ENCODE peak calls at places on chromosomes 5 and 9, in six cellular contexts. N is heart left ventricle, V is ACHN, U is posterior cingulate gyrus, J is SK-N-SH, I is fibroblast of the conjunctiva. L is an unnamed sample.
A peak's percentile ranks its signal among the peaks of the same experiment; 100 is the strongest.

GRCh38 chr9:31519011-31519410 is 865.4 kb upstream of the ACO1 start:
- DNase-seq in N (no peak), V (no peak), U (no peak), J (no peak), I (no peak), L (no peak)

GRCh38 chr5:158914008-158914407 is 185.7 kb downstream of the EBF1 start:
- DNase-seq in N (no peak), V (no peak), U (no peak), J (no peak), I (no peak), L (no peak)

GRCh38 chr9:93099551-93100264 is 3.7 kb downstream of the CARD19 start:
- DNase-seq in N (no peak), V (no peak), U (no peak), J (no peak), I (no peak), L (no peak)

GRCh38 chr5:143557992-143558506 is 154.6 kb upstream of the NR3C1 start:
- DNase-seq in N (no peak), V (no peak), U (no peak), J (no peak), I (no peak), L (no peak)

GRCh38 chr5:67165524-67166459 is 30.8 kb downstream of the CD180 start:
- DNase-seq in N (peak; percentile 87), V (no peak), U (peak; percentile 74), J (peak; percentile 41), I (peak; percentile 55), L (peak; percentile 40)

GRCh38 chr9:111940697-111941096 is 44.1 kb downstream of the UGCG start:
- DNase-seq in N (no peak), V (no peak), U (no peak), J (no peak), I (no peak), L (no peak)

GRCh38 chr5:168706655-168707069 is 127.5 kb upstream of the PANK3 start:
- DNase-seq in N (peak; percentile 49), V (peak; percentile 40), U (peak; percentile 64), J (peak; percentile 43), I (no peak), L (peak; percentile 72)

GRCh38 chr5:154520861-154521453 is 42.9 kb upstream of the HAND1 start:
- DNase-seq in N (no peak), V (peak; percentile 24), U (peak; percentile 21), J (peak; percentile 48), I (no peak), L (peak; percentile 67)

GRCh38 chr5:34062419-34062818 is 19.4 kb upstream of the C1QTNF3 start:
- DNase-seq in N (no peak), V (no peak), U (no peak), J (no peak), I (no peak), L (no peak)

GRCh38 chr5:148831590-148832565 is 5.5 kb downstream of the ADRB2 start:
- DNase-seq in N (no peak), V (no peak), U (no peak), J (no peak), I (no peak), L (no peak)

GRCh38 chr5:139639619-139640431 is 8.3 kb upstream of the CXXC5 start:
- DNase-seq in N (peak; percentile 72), V (peak; percentile 63), U (peak; percentile 40), J (peak; percentile 47), I (no peak), L (no peak)

GRCh38 chr5:82597437-82597836 is 319.3 kb upstream of the RPS23 start:
- DNase-seq in N (no peak), V (peak; percentile 31), U (no peak), J (no peak), I (no peak), L (peak; percentile 25)